ENCODE peak calls at places on chromosome 3, in nine cellular contexts. V, X, E, K, H, F, S, W and Z are unnamed samples. For H3K4me1, the result is how much of the 10 kb centered on the place peaks cover.

GRCh38 chr3:64539451-64540196 is 148.2 kb downstream of the ADAMTS9 start:
- DNase-seq in V (no peak), X (no peak), E (no peak), K (peak), H (peak), F (no peak), S (no peak), W (no peak), Z (no peak)

GRCh38 chr3:146594843-146595482 is 10.2 kb downstream of the PLSCR5 start:
- DNase-seq in V (peak), X (peak), E (peak), K (no peak), H (no peak), F (no peak), S (no peak), W (peak), Z (no peak)

GRCh38 chr3:126104028-126104635 is 20.2 kb upstream of the SLC41A3 start:
- DNase-seq in V (no peak), X (no peak), E (no peak), K (no peak), H (no peak), F (peak), S (no peak), W (no peak), Z (no peak)

GRCh38 chr3:36981006-36981405 is 11.9 kb downstream of the EPM2AIP1 start:
- DNase-seq in V (no peak), X (no peak), E (no peak), K (no peak), H (no peak), F (no peak), S (no peak), W (no peak), Z (no peak)

GRCh38 chr3:60555704-60556340 is 695.4 kb downstream of the FHIT start:
- DNase-seq in V (no peak), X (peak), E (peak), K (no peak), H (no peak), F (no peak), S (no peak), W (peak), Z (no peak)

GRCh38 chr3:141499304-141499703 is 12.5 kb downstream of the RASA2 start:
- DNase-seq in V (no peak), X (no peak), E (no peak), K (no peak), H (no peak), F (no peak), S (no peak), W (no peak), Z (no peak)

GRCh38 chr3:132522353-132522752 is 74.7 kb upstream of the ACKR4 start:
- DNase-seq in V (no peak), X (no peak), E (peak), K (no peak), H (no peak), F (no peak), S (no peak), W (no peak), Z (no peak)

GRCh38 chr3:143672396-143673165 is 175.7 kb downstream of the SLC9A9 start:
- DNase-seq in V (no peak), X (no peak), E (no peak), K (no peak), H (no peak), F (no peak), S (no peak), W (no peak), Z (no peak)

GRCh38 chr3:22981176-22981575 is 222.0 kb upstream of the UBE2E2 start:
- DNase-seq in V (no peak), X (no peak), E (no peak), K (no peak), H (no peak), F (no peak), S (no peak), W (no peak), Z (no peak)

GRCh38 chr3:94221829-94222228 is 159.0 kb downstream of the NSUN3 start:
- DNase-seq in V (no peak), X (no peak), E (no peak), K (no peak), H (no peak), F (no peak), S (no peak), W (no peak), Z (no peak)

GRCh38 chr3:100141576-100141975 is 27.3 kb upstream of the FILIP1L start:
- DNase-seq in V (no peak), X (no peak), E (no peak), K (no peak), H (no peak), F (no peak), S (no peak), W (no peak), Z (no peak)

GRCh38 chr3:187491371-187491770 is 123.2 kb downstream of the RTP4 start:
- DNase-seq in V (no peak), X (no peak), E (no peak), K (no peak), H (no peak), F (peak), S (no peak), W (no peak), Z (no peak)

GRCh38 chr3:43870110-43870509 is 179.4 kb downstream of the ABHD5 start:
- DNase-seq in V (peak), X (no peak), E (no peak), K (no peak), H (no peak), F (peak), S (no peak), W (no peak), Z (no peak)

GRCh38 chr3:51384730-51385473 is at the start of gene MANF:
- DNase-seq in V (peak), X (peak), E (peak), K (peak), H (peak), F (peak), S (peak), W (peak), Z (peak)

GRCh38 chr3:143035466-143036214 is 34.3 kb downstream of the U2SURP start:
- DNase-seq in V (no peak), X (no peak), E (no peak), K (no peak), H (no peak), F (no peak), S (no peak), W (no peak), Z (no peak)

GRCh38 chr3:112640864-112641751 is at the start of gene CCDC80:
- DNase-seq in V (peak), X (no peak), E (no peak), K (no peak), H (peak), F (no peak), S (no peak), W (peak), Z (no peak)

GRCh38 chr3:7709383-7710082 is 792.1 kb upstream of the LMCD1 start:
- DNase-seq in V (no peak), X (no peak), E (no peak), K (no peak), H (no peak), F (peak), S (no peak), W (no peak), Z (no peak)

GRCh38 chr3:46407976-46408375 is 917 bp downstream of the CCRL2 start:
- DNase-seq in V (no peak), X (no peak), E (peak), K (no peak), H (no peak), F (no peak), S (no peak), W (no peak), Z (no peak)

GRCh38 chr3:42118762-42119361 is 27.7 kb downstream of the TRAK1 start:
- DNase-seq in V (peak), X (peak), E (peak), K (no peak), H (no peak), F (no peak), S (no peak), W (peak), Z (peak)

GRCh38 chr3:13144163-13145023 is 71.2 kb upstream of the IQSEC1 start:
- DNase-seq in V (no peak), X (no peak), E (no peak), K (no peak), H (no peak), F (no peak), S (no peak), W (no peak), Z (peak)

GRCh38 chr3:5057857-5058324 is 64.2 kb upstream of the ARL8B start:
- DNase-seq in V (peak), X (peak), E (peak), K (peak), H (peak), F (no peak), S (peak), W (peak), Z (peak)

GRCh38 chr3:101902041-101902440 is 52.7 kb downstream of the NFKBIZ start:
- DNase-seq in V (peak), X (peak), E (no peak), K (no peak), H (no peak), F (no peak), S (no peak), W (no peak), Z (no peak)

GRCh38 chr3:25536668-25537331 is 108.7 kb downstream of the RARB start:
- DNase-seq in V (no peak), X (no peak), E (no peak), K (no peak), H (no peak), F (peak), S (no peak), W (no peak), Z (no peak)

GRCh38 chr3:46135475-46135874 is 72.6 kb downstream of the CCR1 start:
- DNase-seq in V (no peak), X (no peak), E (no peak), K (no peak), H (no peak), F (peak), S (no peak), W (no peak), Z (peak)

GRCh38 chr3:189985938-189986337 is 134.8 kb downstream of the P3H2 start:
- DNase-seq in V (no peak), X (no peak), E (no peak), K (no peak), H (no peak), F (no peak), S (no peak), W (no peak), Z (no peak)

GRCh38 chr3:178422406-178422805 is 113.8 kb upstream of the KCNMB2 start:
- DNase-seq in V (no peak), X (no peak), E (no peak), K (no peak), H (no peak), F (no peak), S (no peak), W (no peak), Z (no peak)

GRCh38 chr3:60641354-60641753 is 609.9 kb downstream of the FHIT start:
- DNase-seq in V (no peak), X (no peak), E (no peak), K (no peak), H (no peak), F (no peak), S (no peak), W (no peak), Z (no peak)

GRCh38 chr3:141373768-141374526 is 5.6 kb downstream of the ZBTB38 start:
- DNase-seq in V (peak), X (no peak), E (no peak), K (no peak), H (no peak), F (no peak), S (no peak), W (peak), Z (no peak)

GRCh38 chr3:43378066-43378935 is 92.0 kb downstream of the SNRK start:
- DNase-seq in V (peak), X (peak), E (peak), K (no peak), H (no peak), F (peak), S (no peak), W (peak), Z (no peak)

GRCh38 chr3:126540342-126540849 is 16.4 kb downstream of the CHST13 start:
- DNase-seq in V (peak), X (no peak), E (peak), K (peak), H (no peak), F (no peak), S (no peak), W (no peak), Z (peak)

GRCh38 chr3:178206554-178206953 is 329.7 kb upstream of the KCNMB2 start:
- DNase-seq in V (no peak), X (no peak), E (no peak), K (no peak), H (no peak), F (no peak), S (no peak), W (no peak), Z (no peak)

GRCh38 chr3:4730734-4731133 is 237.6 kb downstream of the ITPR1 start:
- DNase-seq in V (no peak), X (no peak), E (no peak), K (no peak), H (no peak), F (no peak), S (no peak), W (no peak), Z (no peak)

GRCh38 chr3:77189684-77190083 is 149.8 kb downstream of the ROBO2 start:
- DNase-seq in V (no peak), X (no peak), E (no peak), K (no peak), H (no peak), F (no peak), S (no peak), W (no peak), Z (no peak)

GRCh38 chr3:81758275-81758674 is 3.2 kb downstream of the GBE1 start:
- DNase-seq in V (no peak), X (no peak), E (no peak), K (no peak), H (no peak), F (no peak), S (no peak), W (no peak), Z (no peak)
- H3K4me3 ChIP-seq in V (no peak), X (no peak), E (no peak), K (no peak), H (no peak), F (no peak), S (no peak), W (no peak), Z (no peak)

GRCh38 chr3:65886376-65886775 is 152.3 kb downstream of the MAGI1 start:
- DNase-seq in V (no peak), X (no peak), E (no peak), K (no peak), H (no peak), F (no peak), S (no peak), W (no peak), Z (no peak)

GRCh38 chr3:65888980-65889706 is 149.6 kb downstream of the MAGI1 start:
- DNase-seq in V (peak), X (no peak), E (no peak), K (peak), H (no peak), F (no peak), S (no peak), W (peak), Z (peak)

GRCh38 chr3:65890328-65890727 is 148.4 kb downstream of the MAGI1 start:
- DNase-seq in V (no peak), X (no peak), E (no peak), K (no peak), H (no peak), F (peak), S (no peak), W (no peak), Z (no peak)

GRCh38 chr3:65893631-65894030 is 145.1 kb downstream of the MAGI1 start:
- DNase-seq in V (no peak), X (no peak), E (no peak), K (no peak), H (no peak), F (no peak), S (no peak), W (no peak), Z (no peak)

DNA sequence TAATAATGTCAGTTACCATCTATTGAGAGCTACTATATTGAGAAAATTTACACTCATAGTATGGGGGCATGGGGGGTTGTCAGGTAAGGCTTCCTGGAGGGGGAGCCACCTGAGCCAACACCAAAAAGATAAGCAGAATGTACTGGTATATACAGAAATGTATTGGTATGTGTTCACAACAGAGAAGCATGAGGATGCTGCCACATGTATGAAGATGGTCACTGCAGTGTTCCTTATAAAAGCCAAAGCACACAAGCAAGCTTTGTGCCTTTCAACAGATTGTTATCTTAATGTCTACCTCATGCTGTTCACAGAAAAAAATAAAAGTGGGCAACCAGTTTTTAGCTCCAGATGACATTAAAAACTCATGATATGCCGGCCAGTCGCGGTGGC is 149.0 kb downstream of the MAGI1 start:
- DNase-seq in V (no peak), X (no peak), E (no peak), K (no peak), H (no peak), F (peak), S (no peak), W (no peak), Z (no peak)
- H3K27ac ChIP-seq in V (peak), X (no peak), E (no peak), K (peak), H (no peak), F (peak), S (peak), W (no peak), Z (peak)

DNA sequence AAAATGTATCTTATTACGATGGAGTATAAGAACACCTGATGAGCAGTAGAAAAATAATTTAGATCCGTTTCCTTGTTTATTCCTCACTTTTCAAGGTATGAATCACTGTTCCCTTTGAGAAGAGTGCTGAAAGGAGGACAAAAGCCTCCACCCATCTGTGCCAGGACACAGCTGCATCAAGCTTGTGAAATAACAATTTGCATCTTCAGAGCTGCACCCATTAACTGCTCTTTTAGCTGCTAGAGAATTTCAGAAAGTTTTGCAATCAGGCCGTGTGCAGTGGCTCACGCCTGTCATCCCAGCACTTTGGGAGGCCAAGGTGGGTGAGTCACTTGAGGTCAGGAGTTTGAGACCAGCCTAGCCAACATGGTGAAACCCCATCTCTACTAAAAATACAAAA is 9.6 kb downstream of the CLDND1 start:
- DNase-seq in V (peak), X (no peak), E (no peak), K (no peak), H (no peak), F (no peak), S (no peak), W (no peak), Z (no peak)
- H3K4me1 ChIP-seq in V (under half), X (under half), E (under half), K (under half), H (under half), F (under half), S (under half), W (under half), Z (under half)

GRCh38 chr3:194139977-194140351 is 4.0 kb downstream of the HES1 start:
- DNase-seq in V (no peak), X (no peak), E (no peak), K (no peak), H (no peak), F (no peak), S (no peak), W (no peak), Z (no peak)

GRCh38 chr3:194139085-194139976 is 3.4 kb downstream of the HES1 start:
- DNase-seq in V (peak), X (peak), E (no peak), K (peak), H (peak), F (no peak), S (peak), W (peak), Z (peak)

GRCh38 chr3:194137314-194138097 is 1.6 kb downstream of the HES1 start:
- DNase-seq in V (peak), X (peak), E (peak), K (peak), H (peak), F (no peak), S (peak), W (peak), Z (peak)

GRCh38 chr3:194138098-194138474 is 2.1 kb downstream of the HES1 start:
- DNase-seq in V (peak), X (no peak), E (no peak), K (peak), H (no peak), F (no peak), S (no peak), W (no peak), Z (no peak)

DNA sequence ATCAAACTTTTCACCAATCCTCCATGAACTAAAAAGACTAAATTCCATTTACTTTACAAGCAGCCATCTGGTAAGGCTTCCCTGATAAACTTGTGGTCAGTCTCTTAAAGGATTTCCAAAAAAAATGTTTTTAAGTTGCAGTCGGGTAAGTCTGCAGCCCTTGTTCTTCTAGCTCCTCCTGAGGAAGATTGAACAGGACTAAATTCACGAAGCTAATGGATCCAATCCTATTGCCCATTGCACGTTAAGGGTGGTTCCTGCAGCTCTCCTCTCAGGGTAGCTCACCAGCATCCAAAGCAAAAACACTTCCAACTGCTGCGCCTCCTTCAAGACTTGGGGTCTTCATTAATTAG is 2.8 kb downstream of the HES1 start:
- DNase-seq in V (no peak), X (no peak), E (no peak), K (no peak), H (no peak), F (no peak), S (no peak), W (no peak), Z (no peak)
- H3K4me3 ChIP-seq in V (peak), X (no peak), E (no peak), K (peak), H (no peak), F (peak), S (peak), W (peak), Z (peak)

DNA sequence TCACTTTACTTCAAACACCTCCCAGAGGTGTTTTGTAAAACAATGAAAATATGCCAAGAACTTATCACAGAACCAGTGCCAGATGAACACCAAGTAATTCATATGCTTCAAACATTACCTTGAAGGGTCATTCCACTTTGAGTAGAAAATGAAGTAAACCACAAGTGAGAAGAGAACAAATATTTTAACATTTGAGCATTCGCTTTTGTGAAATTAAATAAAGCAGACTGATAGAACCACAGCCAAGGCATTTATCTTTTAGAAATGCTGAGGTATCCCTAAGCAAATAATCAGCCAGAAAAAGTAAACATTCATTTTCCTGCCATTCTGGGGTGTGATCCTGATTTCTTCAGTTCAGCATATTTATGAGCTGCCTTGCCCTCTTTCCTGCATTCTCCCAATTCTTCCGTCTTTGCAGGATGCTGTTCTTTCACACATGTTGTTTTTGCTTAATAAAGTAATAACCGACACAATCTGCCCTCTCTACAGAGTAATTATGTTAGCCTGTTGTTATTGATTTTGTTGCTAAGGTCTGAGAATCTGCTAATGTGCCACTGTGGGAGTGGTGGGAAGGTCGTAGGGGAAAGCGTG is 235.6 kb upstream of the TGFBR2 start:
- DNase-seq in V (peak), X (no peak), E (no peak), K (no peak), H (no peak), F (no peak), S (no peak), W (no peak), Z (no peak)
- H3K27ac ChIP-seq in V (peak), X (no peak), E (no peak), K (no peak), H (no peak), F (peak), S (peak), W (no peak), Z (peak)

GRCh38 chr3:71443332-71443731 is 140.2 kb downstream of the FOXP1 start:
- DNase-seq in V (no peak), X (no peak), E (no peak), K (no peak), H (no peak), F (no peak), S (no peak), W (no peak), Z (no peak)
- H3K4me1 ChIP-seq in V (under half), X (half or more), E (half or more), K (under half), H (under half), F (half or more), S (half or more), W (under half), Z (under half)

DNA sequence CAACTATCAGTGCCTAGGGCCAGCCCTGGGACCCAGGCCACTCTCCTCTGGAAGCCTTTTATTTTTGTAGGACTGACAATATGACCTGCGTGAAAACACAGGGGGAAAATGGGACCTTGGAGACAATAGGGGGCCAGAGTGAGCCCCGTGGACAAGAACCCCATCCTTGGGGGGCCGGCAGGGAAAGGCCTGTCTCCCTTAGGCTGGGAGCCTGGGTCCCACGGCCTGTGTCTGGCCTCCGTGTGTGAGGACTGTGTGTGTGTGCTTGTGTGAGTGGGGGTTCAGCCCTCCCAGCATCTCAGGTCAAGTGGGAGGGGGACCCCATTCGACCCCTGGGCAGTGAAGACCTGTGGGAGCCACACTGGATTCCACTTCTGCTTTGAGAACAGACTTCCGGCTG is 53.3 kb downstream of the EXOG start:
- DNase-seq in V (no peak), X (no peak), E (no peak), K (no peak), H (no peak), F (no peak), S (no peak), W (no peak), Z (no peak)
- H3K4me3 ChIP-seq in V (no peak), X (no peak), E (no peak), K (no peak), H (no peak), F (no peak), S (no peak), W (no peak), Z (no peak)